ENCODE peak calls at places on chromosomes 6 and 20, in ten cellular contexts. R is stromal cell of bone marrow; X is lower leg skin; E is NCI-H1105; Y is tibial artery; U is activated B cell treated with CpG ODN at 0.5 μM for 24 hours; N is HT1080; L is NCI-H345; H is HEK293T; K is stimulated activated CD4-positive, alpha-beta T cell treated with anti-CD3 and anti-CD28 coated beads, Interleukin-2, amount 100 ng/mL, for 48 hours. W is an unnamed sample.

GRCh38 chr6:19789100-19789805 is 47.9 kb upstream of the ID4 start:
- DNase-seq in N (no peak), R (no peak), U (no peak), Y (no peak), H (no peak), L (no peak), E (no peak), K (no peak), X (no peak), W (no peak)

GRCh38 chr6:150229775-150230561 is 87.1 kb downstream of the PPP1R14C start:
- DNase-seq in K (no peak), L (no peak), U (no peak), H (no peak), X (no peak), Y (no peak), N (peak; percentile 57), R (peak; percentile 64), E (no peak), W (no peak)

GRCh38 chr6:152096863-152097496 is 289.5 kb downstream of the ESR1 start:
- DNase-seq in N (peak; percentile 74), K (no peak), R (peak; percentile 91), X (no peak), Y (no peak), U (no peak), E (no peak), L (no peak), H (no peak), W (no peak)

GRCh38 chr20:15854871-15855270 is 718.4 kb downstream of the KIF16B start:
- DNase-seq in N (no peak), U (no peak), E (no peak), X (no peak), R (no peak), Y (no peak), L (no peak), H (no peak), K (no peak), W (no peak)

GRCh38 chr20:50120935-50121693 is 8.2 kb upstream of the UBE2V1 start:
- DNase-seq in U (peak; percentile 30), E (peak; percentile 67), H (peak; percentile 42), K (peak; percentile 42), L (peak; percentile 72), X (no peak), Y (peak; percentile 78), N (peak; percentile 64), R (no peak), W (no peak)

GRCh38 chr6:116514103-116514502 is 2.7 kb downstream of the CALHM5 start:
- DNase-seq in L (no peak), X (no peak), U (no peak), N (no peak), E (no peak), Y (no peak), K (no peak), H (no peak), R (no peak), W (no peak)

GRCh38 chr20:56957737-56958553 is 308.5 kb downstream of the BMP7 start:
- DNase-seq in U (no peak), E (peak; percentile 43), N (no peak), K (no peak), H (peak; percentile 61), L (peak; percentile 59), Y (no peak), R (no peak), X (no peak), W (no peak)

GRCh38 chr6:106122306-106122940 is 36.3 kb downstream of the PRDM1 start:
- DNase-seq in K (no peak), X (no peak), H (no peak), L (no peak), R (no peak), U (no peak), Y (no peak), E (no peak), N (no peak), W (no peak)

GRCh38 chr6:43491750-43492661 is 14.6 kb downstream of the TJAP1 start:
- DNase-seq in L (no peak), E (no peak), Y (peak; percentile 88), R (peak; percentile 62), K (no peak), N (peak; percentile 72), X (peak; percentile 79), H (no peak), U (no peak), W (no peak)